ENCODE peak calls at places on chromosomes 2 and 18, in five cellular contexts. One of them, this sample, is unnamed. For H3K27me3, the result is how much of the 10 kb centered on the place peaks cover.

GRCh38 chr2:20211860-20212458 is 13.0 kb downstream of the SDC1 start:
- DNase-seq in IMR-90: no peak
- DNase-seq in mesendoderm: no peak
- DNase-seq in mammary epithelial cell: no peak
- DNase-seq in Panc1: no peak
- DNase-seq in this sample: no peak

GRCh38 chr2:169716938-169717690 is 16.5 kb upstream of the KLHL23 start:
- DNase-seq in mammary epithelial cell: peak
- DNase-seq in mesendoderm: no peak
- DNase-seq in IMR-90: peak
- DNase-seq in Panc1: no peak
- DNase-seq in this sample: no peak

GRCh38 chr2:30139131-30139870 is 7.5 kb upstream of the YPEL5 start:
- DNase-seq in IMR-90: no peak
- DNase-seq in mesendoderm: no peak
- DNase-seq in mammary epithelial cell: peak
- DNase-seq in Panc1: no peak
- DNase-seq in this sample: no peak

GRCh38 chr2:96584017-96584416 is 47.5 kb downstream of the ARID5A start:
- DNase-seq in mesendoderm: no peak
- DNase-seq in IMR-90: peak
- DNase-seq in Panc1: no peak
- DNase-seq in mammary epithelial cell: peak
- DNase-seq in this sample: no peak

GRCh38 chr2:168661404-168661869 is 141.0 kb upstream of the NOSTRIN start:
- DNase-seq in Panc1: no peak
- DNase-seq in IMR-90: no peak
- DNase-seq in mammary epithelial cell: no peak
- DNase-seq in mesendoderm: peak
- DNase-seq in this sample: no peak

GRCh38 chr2:240210198-240210965 is 69.9 kb upstream of the OTOS start:
- DNase-seq in mesendoderm: no peak
- DNase-seq in mammary epithelial cell: no peak
- DNase-seq in IMR-90: no peak
- DNase-seq in Panc1: no peak
- DNase-seq in this sample: no peak

GRCh38 chr18:23627325-23627724 is 35.4 kb downstream of the ANKRD29 start:
- DNase-seq in mammary epithelial cell: peak
- DNase-seq in mesendoderm: no peak
- DNase-seq in Panc1: peak
- DNase-seq in IMR-90: peak
- DNase-seq in this sample: peak

GRCh38 chr2:24994325-24994724 is 22.6 kb upstream of the DNAJC27 start:
- DNase-seq in mesendoderm: no peak
- DNase-seq in IMR-90: no peak
- DNase-seq in mammary epithelial cell: no peak
- DNase-seq in Panc1: no peak
- DNase-seq in this sample: no peak

GRCh38 chr2:215772003-215772402 is 241.3 kb downstream of the MREG start:
- DNase-seq in mammary epithelial cell: no peak
- DNase-seq in mesendoderm: peak
- DNase-seq in Panc1: no peak
- DNase-seq in IMR-90: peak
- DNase-seq in this sample: no peak

GRCh38 chr2:168518555-168519066 is 62.5 kb downstream of the CERS6 start:
- DNase-seq in Panc1: no peak
- DNase-seq in IMR-90: peak
- DNase-seq in mammary epithelial cell: peak
- DNase-seq in mesendoderm: peak
- DNase-seq in this sample: no peak

GRCh38 chr2:36672199-36672598 is 24.3 kb upstream of the VIT start:
- DNase-seq in mammary epithelial cell: peak
- DNase-seq in IMR-90: peak
- DNase-seq in Panc1: no peak
- DNase-seq in mesendoderm: peak
- DNase-seq in this sample: no peak

GRCh38 chr2:105320651-105321215 is 8.8 kb downstream of the TGFBRAP1 start:
- DNase-seq in Panc1: no peak
- DNase-seq in mammary epithelial cell: no peak
- DNase-seq in mesendoderm: no peak
- DNase-seq in IMR-90: peak
- DNase-seq in this sample: no peak

GRCh38 chr2:586518-587370 is 90.5 kb downstream of the TMEM18 start:
- DNase-seq in Panc1: no peak
- DNase-seq in IMR-90: no peak
- DNase-seq in mesendoderm: no peak
- DNase-seq in mammary epithelial cell: no peak
- DNase-seq in this sample: no peak

GRCh38 chr2:45170191-45170975 is 161.1 kb upstream of the SIX2 start:
- DNase-seq in IMR-90: no peak
- DNase-seq in Panc1: no peak
- DNase-seq in mammary epithelial cell: no peak
- DNase-seq in mesendoderm: peak
- DNase-seq in this sample: no peak

GRCh38 chr2:109331864-109332848 is 203.2 kb downstream of the SH3RF3 start:
- DNase-seq in Panc1: no peak
- DNase-seq in mesendoderm: peak
- DNase-seq in mammary epithelial cell: peak
- DNase-seq in IMR-90: peak
- DNase-seq in this sample: peak

GRCh38 chr2:200763422-200763821 is 48.3 kb upstream of the BZW1 start:
- DNase-seq in Panc1: no peak
- DNase-seq in IMR-90: peak
- DNase-seq in mesendoderm: no peak
- DNase-seq in mammary epithelial cell: no peak
- DNase-seq in this sample: no peak

GRCh38 chr2:108194409-108195132 is 45.2 kb upstream of the SULT1C3 start:
- DNase-seq in Panc1: no peak
- DNase-seq in mammary epithelial cell: no peak
- DNase-seq in IMR-90: no peak
- DNase-seq in mesendoderm: no peak
- DNase-seq in this sample: no peak

GRCh38 chr2:226426292-226426736 is 373.3 kb downstream of the IRS1 start:
- DNase-seq in mammary epithelial cell: peak
- DNase-seq in Panc1: peak
- DNase-seq in mesendoderm: no peak
- DNase-seq in IMR-90: peak
- DNase-seq in this sample: peak

GRCh38 chr18:73793386-73793785 is 354.2 kb downstream of the FBXO15 start:
- DNase-seq in mammary epithelial cell: peak
- DNase-seq in IMR-90: peak
- DNase-seq in Panc1: no peak
- DNase-seq in mesendoderm: peak
- DNase-seq in this sample: no peak

GRCh38 chr2:150404147-150404546 is 83.3 kb downstream of the RND3 start:
- DNase-seq in IMR-90: no peak
- DNase-seq in Panc1: no peak
- DNase-seq in mesendoderm: no peak
- DNase-seq in mammary epithelial cell: no peak
- DNase-seq in this sample: no peak

GRCh38 chr18:35106845-35107148 is 65.6 kb downstream of the MAPRE2 start:
- DNase-seq in mesendoderm: no peak
- DNase-seq in Panc1: no peak
- DNase-seq in mammary epithelial cell: no peak
- DNase-seq in IMR-90: no peak
- DNase-seq in this sample: no peak

GRCh38 chr18:51397347-51397962 is 200.0 kb upstream of the MEX3C start:
- DNase-seq in mesendoderm: no peak
- DNase-seq in Panc1: no peak
- DNase-seq in mammary epithelial cell: no peak
- DNase-seq in IMR-90: no peak
- DNase-seq in this sample: no peak

GRCh38 chr2:168686485-168687191 is 115.8 kb upstream of the NOSTRIN start:
- DNase-seq in mesendoderm: peak
- DNase-seq in IMR-90: peak
- DNase-seq in mammary epithelial cell: no peak
- DNase-seq in Panc1: no peak
- DNase-seq in this sample: no peak

GRCh38 chr2:206257345-206257744 is 17.1 kb upstream of the ZDBF2 start:
- DNase-seq in mesendoderm: no peak
- DNase-seq in Panc1: no peak
- DNase-seq in IMR-90: no peak
- DNase-seq in mammary epithelial cell: no peak
- DNase-seq in this sample: no peak

GRCh38 chr2:206255003-206255402 is 19.5 kb upstream of the ZDBF2 start:
- DNase-seq in mammary epithelial cell: no peak
- DNase-seq in Panc1: no peak
- DNase-seq in IMR-90: no peak
- DNase-seq in mesendoderm: peak
- DNase-seq in this sample: no peak

GRCh38 chr2:206256711-206257110 is 17.8 kb upstream of the ZDBF2 start:
- DNase-seq in IMR-90: no peak
- DNase-seq in Panc1: no peak
- DNase-seq in mesendoderm: peak
- DNase-seq in mammary epithelial cell: no peak
- DNase-seq in this sample: no peak

GRCh38 chr2:206250041-206250897 is 24.2 kb upstream of the ZDBF2 start:
- DNase-seq in IMR-90: peak
- DNase-seq in mammary epithelial cell: no peak
- DNase-seq in Panc1: peak
- DNase-seq in mesendoderm: peak
- DNase-seq in this sample: no peak

DNA sequence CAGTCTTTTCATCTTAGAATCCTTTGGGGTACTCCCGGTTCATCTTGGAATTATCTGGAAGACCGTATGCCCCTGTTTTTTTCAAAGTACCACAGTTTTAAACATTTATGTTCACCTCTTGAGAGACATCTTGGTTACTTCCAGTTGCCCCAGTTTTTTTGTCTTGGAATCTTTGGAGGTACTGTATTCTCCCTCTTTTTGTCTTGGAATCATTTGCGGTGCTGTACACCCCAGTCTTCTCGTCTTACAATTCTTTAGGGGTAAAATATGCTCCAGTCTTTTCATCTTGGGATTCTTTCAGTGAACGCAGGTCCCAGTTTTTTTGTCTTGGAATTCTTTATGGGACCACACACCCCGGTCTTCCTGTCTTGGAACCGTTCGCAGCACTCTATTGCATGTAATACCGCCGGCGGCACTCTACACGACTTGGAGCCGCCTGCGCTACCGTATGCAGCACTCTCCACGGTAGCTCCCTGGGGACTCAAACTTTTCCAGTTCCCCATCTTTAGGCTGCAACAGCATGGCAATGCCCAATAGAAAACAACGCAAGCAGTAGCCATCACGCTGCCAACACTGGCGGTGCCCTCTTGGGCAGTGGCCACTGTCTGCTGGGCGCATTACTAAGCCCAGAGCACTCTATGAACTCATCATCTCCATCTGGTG is 21.2 kb upstream of the ZDBF2 start:
- DNase-seq in mesendoderm: no peak
- DNase-seq in Panc1: no peak
- DNase-seq in mammary epithelial cell: no peak
- DNase-seq in IMR-90: no peak
- DNase-seq in this sample: no peak
- H3K27me3 ChIP-seq in mesendoderm: under half
- H3K27me3 ChIP-seq in Panc1: under half
- H3K27me3 ChIP-seq in mammary epithelial cell: under half
- H3K27me3 ChIP-seq in IMR-90: under half
- H3K27me3 ChIP-seq in this sample: under half

DNA sequence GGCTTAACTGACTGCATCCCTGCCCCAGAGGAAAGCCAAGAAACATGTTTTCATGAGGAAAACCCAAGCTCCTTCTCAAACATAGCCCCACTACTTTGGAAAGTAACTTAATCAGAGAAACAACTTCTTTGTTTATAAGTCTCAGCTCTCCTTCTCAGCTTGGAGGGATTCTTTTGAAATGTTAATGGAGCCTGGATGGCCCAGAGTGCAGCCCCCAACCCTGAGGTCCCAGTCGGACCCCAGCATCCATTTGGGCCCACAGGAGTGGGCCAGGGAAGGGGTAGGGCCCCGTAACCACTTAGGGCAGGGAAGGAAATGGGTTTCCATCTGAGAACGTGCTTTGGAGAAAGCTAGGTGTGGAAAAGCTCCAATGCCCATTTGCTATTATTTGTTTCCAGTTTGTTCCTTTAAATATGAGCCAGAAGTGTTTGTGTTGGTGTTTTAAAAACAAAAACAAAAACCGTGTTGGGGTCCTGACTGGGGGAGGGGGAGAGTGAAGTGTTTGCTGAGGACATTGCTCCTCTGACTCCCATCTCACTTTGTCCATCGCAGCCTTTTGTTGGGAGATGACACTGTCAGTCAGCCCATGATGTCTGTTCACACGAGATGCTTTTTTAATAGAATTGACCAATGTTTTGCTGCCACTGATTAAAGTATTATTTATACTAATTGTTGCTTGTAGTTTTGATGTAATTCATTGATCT is 1.6 kb upstream of the HOXD3 start:
- DNase-seq in mesendoderm: no peak
- DNase-seq in mammary epithelial cell: no peak
- DNase-seq in IMR-90: no peak
- DNase-seq in Panc1: no peak
- DNase-seq in this sample: no peak
- H3K27me3 ChIP-seq in mesendoderm: half or more
- H3K27me3 ChIP-seq in mammary epithelial cell: half or more
- H3K27me3 ChIP-seq in IMR-90: half or more
- H3K27me3 ChIP-seq in Panc1: under half
- H3K27me3 ChIP-seq in this sample: half or more

GRCh38 chr2:161436411-161436810 is 20.3 kb downstream of the TBR1 start:
- DNase-seq in mesendoderm: no peak
- DNase-seq in IMR-90: peak
- DNase-seq in mammary epithelial cell: peak
- DNase-seq in Panc1: no peak
- DNase-seq in this sample: peak

GRCh38 chr2:161434127-161434526 is 18.0 kb downstream of the TBR1 start:
- DNase-seq in mesendoderm: no peak
- DNase-seq in IMR-90: no peak
- DNase-seq in Panc1: no peak
- DNase-seq in mammary epithelial cell: no peak
- DNase-seq in this sample: no peak

GRCh38 chr2:161438598-161438997 is 22.5 kb downstream of the TBR1 start:
- DNase-seq in Panc1: no peak
- DNase-seq in IMR-90: no peak
- DNase-seq in mesendoderm: no peak
- DNase-seq in mammary epithelial cell: no peak
- DNase-seq in this sample: no peak
- H3K27me3 ChIP-seq in Panc1: under half
- H3K27me3 ChIP-seq in IMR-90: under half
- H3K27me3 ChIP-seq in mesendoderm: under half
- H3K27me3 ChIP-seq in mammary epithelial cell: under half
- H3K27me3 ChIP-seq in this sample: under half

GRCh38 chr2:113275556-113276215 is 3.0 kb downstream of the PAX8 start:
- DNase-seq in IMR-90: no peak
- DNase-seq in mammary epithelial cell: no peak
- DNase-seq in Panc1: no peak
- DNase-seq in mesendoderm: no peak
- DNase-seq in this sample: no peak

GRCh38 chr2:113274427-113274826 is 4.3 kb downstream of the PAX8 start:
- DNase-seq in Panc1: no peak
- DNase-seq in mammary epithelial cell: no peak
- DNase-seq in IMR-90: no peak
- DNase-seq in mesendoderm: no peak
- DNase-seq in this sample: no peak

GRCh38 chr2:113273031-113273551 is 5.6 kb downstream of the PAX8 start:
- DNase-seq in IMR-90: peak
- DNase-seq in Panc1: no peak
- DNase-seq in mesendoderm: peak
- DNase-seq in mammary epithelial cell: no peak
- DNase-seq in this sample: no peak

GRCh38 chr2:113268621-113269360 is 9.9 kb downstream of the PAX8 start:
- DNase-seq in mammary epithelial cell: no peak
- DNase-seq in IMR-90: no peak
- DNase-seq in mesendoderm: no peak
- DNase-seq in Panc1: no peak
- DNase-seq in this sample: no peak

GRCh38 chr2:113272463-113272862 is 6.3 kb downstream of the PAX8 start:
- DNase-seq in mammary epithelial cell: no peak
- DNase-seq in IMR-90: no peak
- DNase-seq in Panc1: no peak
- DNase-seq in mesendoderm: no peak
- DNase-seq in this sample: no peak
- H3K27me3 ChIP-seq in mammary epithelial cell: under half
- H3K27me3 ChIP-seq in IMR-90: half or more
- H3K27me3 ChIP-seq in Panc1: under half
- H3K27me3 ChIP-seq in mesendoderm: under half
- H3K27me3 ChIP-seq in this sample: under half

This sample was measured in BJ.